ENCODE peak calls at places on chromosomes 7 and 10, in six cellular contexts. Z is CD4-positive, alpha-beta memory T cell; T is fibroblast of the conjunctiva; M is neural crest cell; Q is M059J; I is A549. Y is an unnamed sample.

GRCh38 chr7:2522780-2523433 is 3.3 kb downstream of the LFNG start:
- DNase-seq in I (peak; percentile 58), Q (peak; percentile 89), M (peak; percentile 35), T (no peak), Z (no peak), Y (peak; percentile 98)

GRCh38 chr7:50685445-50686070 is 97.1 kb downstream of the GRB10 start:
- DNase-seq in T (no peak), I (no peak), M (no peak), Q (no peak), Z (no peak), Y (no peak)

GRCh38 chr10:16904619-16905018 is 87.4 kb upstream of the RSU1 start:
- DNase-seq in I (no peak), M (no peak), T (peak; percentile 20), Q (peak; percentile 69), Z (no peak), Y (no peak)

GRCh38 chr7:31192996-31193395 is 140.9 kb downstream of the ADCYAP1R1 start:
- DNase-seq in T (peak; percentile 2), M (peak; percentile 75), Z (no peak), I (peak; percentile 66), Q (peak; percentile 56), Y (no peak)

GRCh38 chr7:11847336-11847735 is 15.3 kb upstream of the THSD7A start:
- DNase-seq in M (no peak), T (no peak), Z (no peak), I (no peak), Q (peak; percentile 29), Y (no peak)

GRCh38 chr7:36188266-36188665 is 35.2 kb downstream of the EEPD1 start:
- DNase-seq in T (no peak), I (no peak), Q (no peak), M (no peak), Z (no peak), Y (no peak)

GRCh38 chr10:60417898-60418297 is 28.2 kb upstream of the ANK3 start:
- DNase-seq in Z (no peak), I (no peak), M (no peak), T (no peak), Q (peak; percentile 71), Y (no peak)

GRCh38 chr7:113321201-113321600 is 202.8 kb upstream of the SMIM30 start:
- DNase-seq in I (no peak), Z (no peak), M (no peak), Q (peak; percentile 70), T (no peak), Y (no peak)

GRCh38 chr10:73368238-73368637 is 9.6 kb upstream of the CFAP70 start:
- DNase-seq in Q (no peak), M (no peak), I (no peak), Z (no peak), T (no peak), Y (no peak)

GRCh38 chr10:15370212-15370740 is 813 bp downstream of the FAM171A1 start:
- DNase-seq in I (no peak), M (peak; percentile 20), Q (peak; percentile 12), Z (no peak), T (no peak), Y (no peak)

GRCh38 chr7:123621707-123622106 is 20.1 kb downstream of the ASB15 start:
- DNase-seq in Z (no peak), T (no peak), Q (no peak), M (no peak), I (no peak), Y (no peak)

GRCh38 chr10:23351914-23352313 is 7.3 kb upstream of the C10orf67 start:
- DNase-seq in M (no peak), I (no peak), Z (no peak), T (no peak), Q (peak; percentile 55), Y (no peak)

GRCh38 chr7:1963575-1963974 is 269.2 kb downstream of the MAD1L1 start:
- DNase-seq in M (no peak), I (no peak), T (no peak), Q (no peak), Z (no peak), Y (no peak)

GRCh38 chr7:132614428-132615076 is 38.3 kb upstream of the PLXNA4 start:
- DNase-seq in Z (no peak), M (peak; percentile 3), T (no peak), I (no peak), Q (peak; percentile 23), Y (no peak)

GRCh38 chr10:116779076-116779687 is 36.8 kb upstream of the HSPA12A start:
- DNase-seq in Z (no peak), M (no peak), Q (peak; percentile 15), T (no peak), I (no peak), Y (no peak)

GRCh38 chr7:121027761-121028681 is 39.5 kb downstream of the CPED1 start:
- DNase-seq in T (no peak), Z (no peak), I (no peak), Q (peak; percentile 26), M (no peak), Y (no peak)

GRCh38 chr7:151759591-151760042 is 117.3 kb downstream of the PRKAG2 start:
- DNase-seq in Z (peak; percentile 58), T (peak; percentile 44), Q (peak; percentile 66), I (peak; percentile 71), M (peak; percentile 63), Y (peak; percentile 35)

GRCh38 chr10:127976701-127977367 is 69.9 kb downstream of the PTPRE start:
- DNase-seq in Q (peak; percentile 79), I (no peak), T (no peak), Z (no peak), M (no peak), Y (no peak)

GRCh38 chr7:7751243-7752092 is 33.1 kb upstream of the RPA3 start:
- DNase-seq in T (no peak), M (no peak), I (no peak), Q (no peak), Z (no peak), Y (no peak)

GRCh38 chr7:113199841-113200240 is 81.5 kb upstream of the SMIM30 start:
- DNase-seq in M (no peak), Z (no peak), T (peak; percentile 29), Q (peak; percentile 72), I (no peak), Y (no peak)

GRCh38 chr7:127890726-127891125 is 140.5 kb downstream of the LRRC4 start:
- DNase-seq in T (no peak), M (no peak), Q (peak; percentile 54), I (no peak), Z (no peak), Y (no peak)

GRCh38 chr10:129136866-129137415 is 330.1 kb upstream of the MGMT start:
- DNase-seq in M (no peak), I (no peak), Z (no peak), T (no peak), Q (no peak), Y (no peak)

GRCh38 chr7:156473476-156474240 is 166.9 kb upstream of the RNF32 start:
- DNase-seq in T (no peak), M (peak; percentile 26), Z (peak; percentile 4), Q (peak; percentile 35), I (peak; percentile 53), Y (no peak)

GRCh38 chr10:6164271-6165095 is 38.2 kb upstream of the PFKFB3 start:
- DNase-seq in I (no peak), T (no peak), Z (no peak), Q (no peak), M (no peak), Y (no peak)

GRCh38 chr10:1738950-1739349 is 1.6 kb upstream of the ADARB2 start:
- DNase-seq in Z (no peak), Q (no peak), T (no peak), I (no peak), M (no peak), Y (no peak)

GRCh38 chr10:87850742-87851205 is 12.6 kb downstream of the KLLN start:
- DNase-seq in Z (peak; percentile 52), T (peak; percentile 43), I (peak; percentile 83), M (peak; percentile 13), Q (peak; percentile 70), Y (no peak)

GRCh38 chr7:2717293-2717904 is 29.4 kb downstream of the AMZ1 start:
- DNase-seq in Z (peak; percentile 26), I (no peak), Q (no peak), T (no peak), M (no peak), Y (no peak)

GRCh38 chr7:89777499-89777898 is 376.8 kb upstream of the STEAP1 start:
- DNase-seq in Q (no peak), T (no peak), M (no peak), Z (no peak), I (no peak), Y (no peak)

GRCh38 chr7:92671502-92672169 is 81.4 kb upstream of the FAM133B start:
- DNase-seq in M (no peak), Z (no peak), Q (no peak), I (no peak), T (no peak), Y (no peak)

GRCh38 chr10:112338957-112339356 is 35.0 kb upstream of the ACSL5 start:
- DNase-seq in Q (no peak), T (no peak), Z (no peak), M (no peak), I (no peak), Y (no peak)

GRCh38 chr7:117122536-117122935 is 169.2 kb downstream of the ST7 start:
- DNase-seq in Z (no peak), I (no peak), M (no peak), T (no peak), Q (no peak), Y (no peak)

GRCh38 chr10:128885573-128886555 is 581.2 kb upstream of the MGMT start:
- DNase-seq in M (no peak), T (no peak), Z (no peak), I (no peak), Q (no peak), Y (no peak)

GRCh38 chr10:30825022-30825421 is 195.5 kb upstream of the LYZL2 start:
- DNase-seq in Q (no peak), I (no peak), Z (no peak), M (no peak), T (no peak), Y (no peak)

GRCh38 chr7:37211097-37211496 is 237.6 kb downstream of the ELMO1 start:
- DNase-seq in I (no peak), Z (no peak), M (no peak), Q (peak; percentile 22), T (peak; percentile 84), Y (no peak)

GRCh38 chr10:112634096-112634830 is 187.2 kb downstream of the VTI1A start:
- DNase-seq in M (no peak), Z (no peak), T (no peak), I (no peak), Q (peak; percentile 64), Y (no peak)